ENCODE peak calls at places on chromosomes 1 and 21, in ten cellular contexts. Z, R, P, C, K, Y, W, Q, M and V are unnamed samples. For H3K27me3, the result is how much of the 10 kb centered on the place peaks cover.

GRCh38 chr21:32216293-32216692 is 62.6 kb downstream of the MIS18A start:
- DNase-seq in Z (no peak), M (no peak), C (no peak), W (no peak), R (no peak), Y (no peak), K (no peak), Q (no peak), P (no peak), V (no peak)

GRCh38 chr1:31985430-31985829 is 28.2 kb upstream of the KHDRBS1 start:
- DNase-seq in M (no peak), Y (peak), R (no peak), Q (no peak), W (peak), Z (no peak), C (no peak), K (no peak), P (no peak), V (no peak)

GRCh38 chr1:160748182-160748876 is 9.3 kb downstream of the SLAMF7 start:
- DNase-seq in Y (no peak), Z (no peak), K (no peak), Q (no peak), C (no peak), W (no peak), P (no peak), M (no peak), R (no peak), V (no peak)

GRCh38 chr1:233459968-233460367 is 132.4 kb downstream of the MAP3K21 start:
- DNase-seq in Y (no peak), K (no peak), Q (no peak), W (no peak), M (no peak), C (no peak), P (no peak), Z (no peak), R (no peak), V (no peak)

GRCh38 chr1:206833131-206833530 is 32.3 kb upstream of the IL20 start:
- DNase-seq in Q (no peak), M (peak), R (no peak), C (no peak), K (peak), Y (no peak), W (no peak), Z (no peak), P (no peak), V (no peak)

GRCh38 chr1:5769146-5769545 is 223.1 kb downstream of the NPHP4 start:
- DNase-seq in C (no peak), P (no peak), R (no peak), M (no peak), Y (no peak), Q (no peak), W (no peak), Z (no peak), K (no peak), V (no peak)

GRCh38 chr1:39387452-39387851 is 104.0 kb upstream of the BMP8A start:
- DNase-seq in Q (no peak), M (no peak), W (no peak), R (peak), K (no peak), C (no peak), Y (peak), P (no peak), Z (no peak), V (no peak)

GRCh38 chr1:42186172-42186571 is 21.6 kb upstream of the GUCA2A start:
- DNase-seq in W (no peak), P (no peak), K (no peak), Z (no peak), Y (peak), Q (no peak), R (no peak), M (no peak), C (no peak), V (no peak)

GRCh38 chr1:152037920-152038658 is 1.3 kb upstream of the S100A11 start:
- DNase-seq in Y (no peak), K (no peak), Q (no peak), C (no peak), R (no peak), Z (no peak), M (peak), W (no peak), P (no peak), V (no peak)

GRCh38 chr1:35674111-35674510 is 32.8 kb upstream of the PSMB2 start:
- DNase-seq in Y (no peak), P (no peak), C (no peak), Z (no peak), M (no peak), W (no peak), Q (no peak), K (no peak), R (no peak), V (no peak)

GRCh38 chr1:58848818-58849411 is 65.1 kb upstream of the JUN start:
- DNase-seq in C (no peak), W (no peak), M (no peak), R (peak), Y (peak), Q (peak), K (no peak), Z (peak), P (peak), V (peak)

GRCh38 chr21:27393726-27394125 is 426.8 kb upstream of the ADAMTS5 start:
- DNase-seq in M (no peak), C (no peak), P (no peak), Q (no peak), R (no peak), Y (peak), Z (no peak), K (no peak), W (no peak), V (no peak)

GRCh38 chr21:21200939-21201610 is 202.9 kb downstream of the NCAM2 start:
- DNase-seq in R (no peak), P (no peak), K (no peak), M (no peak), Y (peak), Z (no peak), W (no peak), Q (no peak), C (no peak), V (no peak)

GRCh38 chr1:37722181-37723071 is 30.1 kb downstream of the CDCA8 start:
- DNase-seq in R (no peak), Z (no peak), P (no peak), K (no peak), Y (no peak), W (no peak), M (no peak), Q (no peak), C (no peak), V (no peak)

GRCh38 chr1:95084317-95085176 is 11.8 kb upstream of the ALG14 start:
- DNase-seq in R (no peak), K (no peak), Y (peak), P (no peak), Z (peak), M (peak), Q (no peak), C (no peak), W (peak), V (no peak)

GRCh38 chr1:73901656-73902276 is 296.2 kb downstream of the LRRIQ3 start:
- DNase-seq in R (no peak), Y (no peak), Q (no peak), C (no peak), M (no peak), Z (no peak), K (no peak), P (no peak), W (no peak), V (no peak)

GRCh38 chr1:30383131-30383793 is 340.1 kb downstream of the MATN1 start:
- DNase-seq in W (no peak), Q (peak), P (no peak), M (no peak), R (no peak), Z (no peak), C (no peak), Y (no peak), K (no peak), V (no peak)

GRCh38 chr1:29739176-29739575 is 502.9 kb downstream of the PTPRU start:
- DNase-seq in C (no peak), W (no peak), K (no peak), P (no peak), R (no peak), Z (no peak), M (no peak), Q (no peak), Y (no peak), V (no peak)

GRCh38 chr1:29239142-29239541 is 2.8 kb downstream of the PTPRU start:
- DNase-seq in K (no peak), C (no peak), W (no peak), P (no peak), M (no peak), Y (no peak), Q (peak), Z (no peak), R (no peak), V (no peak)

GRCh38 chr1:183676515-183677189 is 23.5 kb upstream of the APOBEC4 start:
- DNase-seq in Q (no peak), C (no peak), Y (peak), K (no peak), M (no peak), Z (no peak), R (no peak), W (no peak), P (no peak), V (no peak)

GRCh38 chr1:106621853-106622252 is 434.6 kb upstream of the PRMT6 start:
- DNase-seq in W (no peak), K (no peak), M (no peak), Y (no peak), Q (no peak), C (no peak), Z (no peak), P (no peak), R (no peak), V (no peak)

GRCh38 chr21:38660333-38661295 is 145.1 kb upstream of the ETS2 start:
- DNase-seq in K (no peak), Y (no peak), Z (peak), R (no peak), M (peak), P (peak), Q (no peak), W (no peak), C (no peak), V (no peak)

GRCh38 chr21:15289246-15289645 is 224.4 kb upstream of the NRIP1 start:
- DNase-seq in Y (no peak), Z (no peak), Q (no peak), P (no peak), M (no peak), W (no peak), K (no peak), C (no peak), R (no peak), V (no peak)

GRCh38 chr1:67515324-67516080 is 85.3 kb upstream of the SERBP1 start:
- DNase-seq in K (no peak), P (no peak), M (no peak), C (no peak), R (no peak), Z (no peak), Y (no peak), W (no peak), Q (no peak), V (no peak)

GRCh38 chr1:154337253-154337894 is 12.0 kb downstream of the ATP8B2 start:
- DNase-seq in Z (no peak), Q (no peak), M (no peak), Y (no peak), C (no peak), P (no peak), W (no peak), R (no peak), K (no peak), V (no peak)
- H3K4me3 ChIP-seq in Z (no peak), Q (no peak), M (no peak), Y (no peak), C (no peak), P (no peak), W (peak), R (no peak), K (no peak), V (no peak)

GRCh38 chr1:205016584-205016983 is 26.4 kb upstream of the CNTN2 start:
- DNase-seq in W (no peak), M (no peak), K (no peak), C (no peak), R (no peak), Y (no peak), P (no peak), Q (no peak), Z (no peak), V (no peak)
- H3K27me3 ChIP-seq in W (under half), M (under half), K (under half), C (under half), R (under half), Y (half or more), P (under half), Q (under half), Z (under half), V (under half)

GRCh38 chr1:98732985-98733781 is 71.7 kb downstream of the SNX7 start:
- DNase-seq in C (no peak), M (no peak), Q (no peak), R (no peak), W (no peak), P (no peak), Y (peak), K (no peak), Z (no peak), V (no peak)

GRCh38 chr1:98737835-98738234 is 76.3 kb downstream of the SNX7 start:
- DNase-seq in W (no peak), Q (no peak), Y (no peak), R (no peak), Z (no peak), P (no peak), K (no peak), C (no peak), M (no peak), V (no peak)

GRCh38 chr1:98733782-98734112 is 72.2 kb downstream of the SNX7 start:
- DNase-seq in P (no peak), W (no peak), Z (no peak), M (no peak), R (no peak), Y (peak), K (no peak), Q (no peak), C (no peak), V (no peak)
- H3K4me3 ChIP-seq in P (no peak), W (no peak), Z (no peak), M (no peak), R (no peak), Y (no peak), K (no peak), Q (no peak), C (no peak), V (no peak)

GRCh38 chr1:98048234-98048633 is 127.4 kb upstream of the DPYD start:
- DNase-seq in C (peak), K (no peak), R (peak), P (peak), W (peak), Z (peak), Y (peak), Q (peak), M (peak), V (peak)

GRCh38 chr1:98044766-98045165 is 123.9 kb upstream of the DPYD start:
- DNase-seq in Y (no peak), W (no peak), Q (no peak), Z (no peak), C (no peak), K (no peak), P (no peak), M (no peak), R (no peak), V (no peak)

GRCh38 chr1:98044071-98044697 is 123.3 kb upstream of the DPYD start:
- DNase-seq in M (no peak), K (no peak), Q (no peak), W (no peak), C (no peak), P (no peak), R (no peak), Z (no peak), Y (no peak), V (no peak)

GRCh38 chr1:98046031-98046641 is 125.3 kb upstream of the DPYD start:
- DNase-seq in R (no peak), K (no peak), M (no peak), W (no peak), Q (no peak), C (no peak), Y (peak), Z (no peak), P (no peak), V (no peak)

GRCh38 chr1:98045211-98046030 is 124.6 kb upstream of the DPYD start:
- DNase-seq in C (no peak), Q (no peak), Y (peak), M (no peak), K (no peak), P (peak), W (no peak), Z (no peak), R (no peak), V (peak)
- H3K27me3 ChIP-seq in C (under half), Q (half or more), Y (under half), M (under half), K (under half), P (half or more), W (under half), Z (under half), R (under half), V (under half)

GRCh38 chr1:242525769-242526168 is 1.3 kb upstream of the PLD5 start:
- DNase-seq in R (no peak), K (no peak), Q (no peak), C (no peak), Z (no peak), W (no peak), P (no peak), M (no peak), Y (no peak), V (no peak)
- H3K4me3 ChIP-seq in R (no peak), K (no peak), Q (no peak), C (no peak), Z (no peak), W (no peak), P (no peak), M (no peak), Y (no peak), V (peak)

DNA sequence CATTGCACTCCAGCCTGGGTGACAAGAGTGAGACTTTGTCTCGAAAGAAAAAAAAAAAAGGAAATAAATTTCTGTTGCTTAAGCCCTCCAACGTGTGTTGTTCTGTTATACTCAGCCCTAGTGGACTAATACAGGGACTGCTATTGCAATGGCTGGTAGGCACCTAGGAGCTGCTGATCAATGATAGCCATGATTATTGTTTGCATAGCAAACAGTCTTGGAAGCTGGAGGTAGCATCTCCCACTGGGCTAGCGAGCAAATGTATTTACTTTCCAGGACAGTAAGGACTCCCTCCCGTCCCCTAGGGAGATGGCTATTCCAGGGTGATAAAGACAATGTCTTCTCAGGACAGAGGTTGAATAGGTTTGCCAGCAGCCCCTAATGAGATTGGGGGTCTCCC is 13.5 kb upstream of the TNFRSF8 start:
- DNase-seq in Z (no peak), Y (no peak), P (no peak), M (peak), W (no peak), K (no peak), C (no peak), Q (no peak), R (no peak), V (no peak)
- H3K27me3 ChIP-seq in Z (under half), Y (under half), P (under half), M (under half), W (under half), K (under half), C (under half), Q (under half), R (under half), V (under half)

GRCh38 chr1:223621312-223621734 is 44.2 kb downstream of the CAPN8 start:
- DNase-seq in M (peak), W (no peak), Q (no peak), Y (no peak), C (no peak), P (no peak), Z (no peak), R (no peak), K (no peak), V (no peak)
- H3K4me3 ChIP-seq in M (no peak), W (no peak), Q (no peak), Y (no peak), C (no peak), P (no peak), Z (no peak), R (no peak), K (no peak), V (no peak)